ENCODE peak calls at places on chromosomes 1 and 21, in eight cellular contexts. X, N, I, K, D, A, G and U are unnamed samples.

GRCh38 chr1:88650676-88651418 is 33.2 kb upstream of the PKN2 start:
- DNase-seq in X (no peak), N (no peak), I (no peak), K (no peak), D (no peak), A (no peak), G (no peak), U (peak; percentile 15)

GRCh38 chr1:109371271-109371739 is 26.4 kb downstream of the SORT1 start:
- DNase-seq in X (no peak), N (peak; percentile 73), I (no peak), K (no peak), D (no peak), A (no peak), G (no peak), U (peak; percentile 76)

GRCh38 chr1:239914827-239915231 is 176.9 kb upstream of the FMN2 start:
- DNase-seq in X (no peak), N (peak; percentile 84), I (no peak), K (peak; percentile 40), D (no peak), A (no peak), G (no peak), U (no peak)

GRCh38 chr1:12546771-12547585 is 71.0 kb downstream of the DHRS3 start:
- DNase-seq in X (no peak), N (no peak), I (no peak), K (no peak), D (no peak), A (no peak), G (no peak), U (no peak)

GRCh38 chr1:89365206-89365605 is 1.3 kb downstream of the GBP6 start:
- DNase-seq in X (no peak), N (no peak), I (no peak), K (no peak), D (no peak), A (no peak), G (no peak), U (no peak)

GRCh38 chr1:221708076-221708571 is 33.8 kb downstream of the DUSP10 start:
- DNase-seq in X (no peak), N (no peak), I (peak; percentile 36), K (no peak), D (no peak), A (peak; percentile 14), G (peak; percentile 90), U (no peak)

GRCh38 chr1:101506541-101507164 is 269.8 kb downstream of the S1PR1 start:
- DNase-seq in X (no peak), N (peak; percentile 33), I (peak; percentile 2), K (peak; percentile 13), D (no peak), A (peak; percentile 7), G (peak; percentile 60), U (peak; percentile 57)

GRCh38 chr1:161511018-161511755 is 5.9 kb downstream of the FCGR2A start:
- DNase-seq in X (no peak), N (no peak), I (no peak), K (no peak), D (no peak), A (no peak), G (no peak), U (no peak)

GRCh38 chr1:24828887-24829192 is 83.6 kb downstream of the CLIC4 start:
- DNase-seq in X (no peak), N (no peak), I (no peak), K (no peak), D (no peak), A (no peak), G (no peak), U (no peak)

GRCh38 chr21:45871616-45872236 is 109.8 kb upstream of the COL6A1 start:
- DNase-seq in X (no peak), N (no peak), I (no peak), K (no peak), D (no peak), A (no peak), G (no peak), U (no peak)

GRCh38 chr1:115980998-115981993 is 5.0 kb downstream of the SLC22A15 start:
- DNase-seq in X (no peak), N (peak; percentile 41), I (no peak), K (no peak), D (peak; percentile 64), A (no peak), G (peak; percentile 44), U (peak; percentile 69)

GRCh38 chr1:171286032-171286705 is 27.8 kb upstream of the FMO4 start:
- DNase-seq in X (no peak), N (peak; percentile 21), I (no peak), K (no peak), D (no peak), A (no peak), G (peak; percentile 13), U (no peak)

GRCh38 chr1:157833155-157833554 is 8.5 kb downstream of the CD5L start:
- DNase-seq in X (no peak), N (no peak), I (no peak), K (no peak), D (no peak), A (no peak), G (peak; percentile 65), U (no peak)

GRCh38 chr1:223153177-223154119 is 10.4 kb upstream of the TLR5 start:
- DNase-seq in X (no peak), N (peak; percentile 62), I (no peak), K (no peak), D (no peak), A (no peak), G (no peak), U (peak; percentile 49)

GRCh38 chr1:46603481-46603857 is 599 bp downstream of the MKNK1 start:
- DNase-seq in X (no peak), N (no peak), I (no peak), K (no peak), D (no peak), A (no peak), G (no peak), U (no peak)

GRCh38 chr1:64969305-64970066 is 3.1 kb upstream of the JAK1 start:
- DNase-seq in X (no peak), N (no peak), I (no peak), K (no peak), D (no peak), A (no peak), G (no peak), U (no peak)

GRCh38 chr1:44805311-44806024 is 1.7 kb downstream of the DYNLT4 start:
- DNase-seq in X (no peak), N (no peak), I (no peak), K (no peak), D (no peak), A (no peak), G (no peak), U (no peak)

GRCh38 chr1:11320153-11320936 is 47.3 kb downstream of the UBIAD1 start:
- DNase-seq in X (no peak), N (no peak), I (peak; percentile 7), K (no peak), D (peak; percentile 77), A (peak; percentile 20), G (peak; percentile 49), U (peak; percentile 74)

GRCh38 chr1:67802565-67802964 is 30.7 kb downstream of the GNG12 start:
- DNase-seq in X (no peak), N (no peak), I (no peak), K (no peak), D (no peak), A (no peak), G (no peak), U (no peak)

GRCh38 chr1:20540281-20540680 is 12.1 kb upstream of the FAM43B start:
- DNase-seq in X (no peak), N (no peak), I (no peak), K (no peak), D (no peak), A (no peak), G (no peak), U (no peak)

GRCh38 chr1:230308039-230308438 is 118.1 kb downstream of the PGBD5 start:
- DNase-seq in X (no peak), N (peak; percentile 90), I (no peak), K (no peak), D (no peak), A (no peak), G (no peak), U (peak; percentile 97)

GRCh38 chr1:156838972-156839371 is 19.9 kb downstream of the INSRR start:
- DNase-seq in X (no peak), N (no peak), I (peak; percentile 29), K (no peak), D (peak; percentile 78), A (peak; percentile 30), G (peak; percentile 39), U (peak; percentile 25)

GRCh38 chr21:42199488-42200463 is 19.2 kb upstream of the ABCG1 start:
- DNase-seq in X (no peak), N (peak; percentile 55), I (no peak), K (no peak), D (peak; percentile 29), A (no peak), G (peak; percentile 48), U (no peak)

GRCh38 chr1:179226749-179227148 is 2.7 kb downstream of the ABL2 start:
- DNase-seq in X (no peak), N (no peak), I (no peak), K (no peak), D (no peak), A (no peak), G (no peak), U (no peak)